ENCODE peak calls at places on chromosomes 16 and 17, in five cellular contexts. X, W, E, A and D are unnamed samples.

GRCh38 chr17:49986396-49987289 is 8.4 kb downstream of the DLX3 start:
- DNase-seq in X (no peak), W (no peak), E (no peak), A (no peak), D (peak; percentile 23)

GRCh38 chr16:3182608-3183444 is 5.2 kb upstream of the OR1F1 start:
- DNase-seq in X (peak; percentile 90), W (peak; percentile 65), E (peak; percentile 55), A (peak; percentile 99), D (peak; percentile 84)

GRCh38 chr17:65332779-65333178 is 195.6 kb downstream of the RGS9 start:
- DNase-seq in X (no peak), W (no peak), E (no peak), A (no peak), D (no peak)

GRCh38 chr16:22098538-22099255 is 6.4 kb downstream of the VWA3A start:
- DNase-seq in X (peak; percentile 84), W (peak; percentile 64), E (peak; percentile 44), A (no peak), D (no peak)

GRCh38 chr17:35871415-35871814 is 2.7 kb upstream of the HEATR9 start:
- DNase-seq in X (peak; percentile 70), W (no peak), E (no peak), A (no peak), D (peak; percentile 69)

GRCh38 chr17:65941500-65941899 is 250.4 kb downstream of the CEP112 start:
- DNase-seq in X (no peak), W (peak; percentile 1), E (no peak), A (no peak), D (no peak)

GRCh38 chr17:65936013-65936412 is 255.9 kb downstream of the CEP112 start:
- DNase-seq in X (no peak), W (peak; percentile 11), E (peak; percentile 65), A (no peak), D (no peak)

GRCh38 chr17:29059281-29059680 is 16.3 kb downstream of the PIPOX start:
- DNase-seq in X (no peak), W (peak; percentile 73), E (peak; percentile 77), A (no peak), D (no peak)

GRCh38 chr16:27723711-27724490 is 174.0 kb downstream of the KATNIP start:
- DNase-seq in X (no peak), W (no peak), E (no peak), A (no peak), D (no peak)

GRCh38 chr17:44213403-44214229 is 5.9 kb downstream of the UBTF start:
- DNase-seq in X (no peak), W (no peak), E (no peak), A (no peak), D (no peak)

GRCh38 chr17:81365601-81366585 is 29.4 kb upstream of the BAHCC1 start:
- DNase-seq in X (no peak), W (no peak), E (peak; percentile 81), A (no peak), D (peak; percentile 29)

GRCh38 chr17:72514321-72514861 is 393.6 kb downstream of the SOX9 start:
- DNase-seq in X (no peak), W (no peak), E (no peak), A (no peak), D (no peak)

GRCh38 chr16:29151317-29151716 is 166.5 kb downstream of the LAT start:
- DNase-seq in X (no peak), W (no peak), E (no peak), A (no peak), D (no peak)

GRCh38 chr17:50564916-50565315 is 4.4 kb downstream of the CACNA1G start:
- DNase-seq in X (peak; percentile 45), W (peak; percentile 59), E (peak; percentile 56), A (no peak), D (no peak)

GRCh38 chr17:16178836-16179235 is 36.5 kb downstream of the NCOR1 start:
- DNase-seq in X (no peak), W (no peak), E (peak; percentile 56), A (no peak), D (no peak)

GRCh38 chr17:7613769-7614421 is 802 bp downstream of the FXR2 start:
- DNase-seq in X (peak; percentile 43), W (peak; percentile 63), E (peak; percentile 50), A (no peak), D (no peak)

GRCh38 chr17:28145348-28145747 is 102.9 kb downstream of the NLK start:
- DNase-seq in X (peak; percentile 10), W (peak; percentile 22), E (peak; percentile 29), A (no peak), D (no peak)

GRCh38 chr17:65334391-65334790 is 197.2 kb downstream of the RGS9 start:
- DNase-seq in X (no peak), W (no peak), E (no peak), A (no peak), D (no peak)

GRCh38 chr17:8057691-8058114 is 18.8 kb downstream of the ALOX15B start:
- DNase-seq in X (peak; percentile 90), W (peak; percentile 85), E (peak; percentile 75), A (peak; percentile 56), D (peak; percentile 84)

DNA sequence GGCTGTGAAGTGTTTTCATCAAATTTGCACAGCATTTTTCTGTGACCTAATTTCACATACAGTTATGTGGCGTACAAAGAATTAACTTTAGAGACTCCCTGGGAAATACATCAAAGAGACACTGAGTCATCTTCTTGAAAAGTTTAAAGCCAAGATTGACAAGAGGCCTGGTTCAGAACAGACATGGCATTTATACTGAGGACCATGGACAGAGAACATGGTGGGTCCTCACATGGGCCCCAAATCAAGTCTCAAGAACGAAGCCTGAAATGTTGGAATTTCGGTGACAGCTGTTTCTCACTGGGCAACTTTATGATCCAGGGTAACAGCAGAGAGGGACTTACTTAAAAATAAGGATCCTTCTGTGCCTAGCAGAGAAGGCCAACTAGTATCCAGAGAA is 311.5 kb upstream of the KCNJ16 start:
- DNase-seq in X (peak; percentile 59), W (peak; percentile 61), E (peak; percentile 54), A (no peak), D (no peak)
- H3K9ac ChIP-seq in X (no peak overlapping the region), W (peak overlapping the region; percentile 26), E (no peak overlapping the region), A (no peak overlapping the region), D (no peak overlapping the region)

DNA sequence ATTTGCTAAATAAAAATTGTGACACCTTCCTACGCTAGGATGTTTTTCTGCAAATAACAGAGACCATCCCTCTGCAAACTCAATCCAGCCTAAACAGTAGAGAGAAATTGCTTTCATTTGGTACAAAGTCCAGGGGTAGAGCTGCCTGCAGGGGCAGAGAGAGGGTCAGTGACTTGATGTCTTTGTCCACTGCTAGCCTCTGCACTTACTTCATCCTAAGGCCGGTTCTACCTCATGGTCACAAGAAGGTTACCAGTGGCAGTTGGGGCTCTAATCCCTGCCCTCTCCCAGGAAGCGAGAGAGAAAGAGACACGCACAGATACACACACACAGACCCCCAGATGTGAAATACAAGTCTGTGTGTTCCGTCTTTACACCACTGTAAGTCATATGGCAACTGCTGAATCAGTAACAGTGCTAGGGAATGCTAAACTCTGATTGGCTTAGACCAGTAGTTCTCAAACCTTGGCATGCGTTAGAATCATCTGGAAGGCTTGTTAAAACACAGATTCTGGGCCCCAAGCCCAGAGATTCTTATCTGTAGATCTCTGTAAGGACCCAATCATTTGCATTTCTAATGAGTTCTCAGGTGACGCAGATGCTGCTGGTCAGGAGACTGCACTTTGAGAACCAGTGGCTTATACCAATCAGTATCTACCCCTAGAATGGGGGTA is 13.1 kb upstream of the LPCAT2 start:
- DNase-seq in X (no peak), W (no peak), E (peak; percentile 85), A (no peak), D (peak; percentile 17)
- H2BK5ac ChIP-seq in X (no peak overlapping the region), W (no peak overlapping the region), E (no peak overlapping the region), A (no peak overlapping the region), D (no peak overlapping the region)

GRCh38 chr16:1073262-1073558 is 663 bp downstream of the SSTR5 start:
- DNase-seq in X (no peak), W (no peak), E (no peak), A (no peak), D (no peak)
- H3K27ac ChIP-seq in X (no peak overlapping the region), W (no peak overlapping the region), E (no peak overlapping the region), A (no peak overlapping the region), D (no peak overlapping the region)

GRCh38 chr16:69087161-69087581 is 18.3 kb upstream of the HAS3 start:
- DNase-seq in X (no peak), W (no peak), E (no peak), A (no peak), D (no peak)

GRCh38 chr16:69093974-69094373 is 11.5 kb upstream of the HAS3 start:
- DNase-seq in X (no peak), W (no peak), E (no peak), A (no peak), D (no peak)

GRCh38 chr16:69088684-69089083 is 16.8 kb upstream of the HAS3 start:
- DNase-seq in X (no peak), W (no peak), E (no peak), A (no peak), D (no peak)

GRCh38 chr16:69085032-69085695 is 20.3 kb upstream of the HAS3 start:
- DNase-seq in X (no peak), W (no peak), E (no peak), A (no peak), D (no peak)

GRCh38 chr16:69089091-69089912 is 16.2 kb upstream of the HAS3 start:
- DNase-seq in X (peak; percentile 66), W (no peak), E (peak; percentile 53), A (no peak), D (peak; percentile 66)
- H3K9ac ChIP-seq in X (peak overlapping the region; percentile 38), W (no peak overlapping the region), E (no peak overlapping the region), A (no peak overlapping the region), D (no peak overlapping the region)

GRCh38 chr17:4479982-4480751 is 18.5 kb upstream of the SPNS2 start:
- DNase-seq in X (no peak), W (no peak), E (no peak), A (no peak), D (no peak)

GRCh38 chr17:4482338-4483011 is 16.2 kb upstream of the SPNS2 start:
- DNase-seq in X (no peak), W (no peak), E (no peak), A (no peak), D (no peak)

GRCh38 chr17:4480929-4481898 is 17.5 kb upstream of the SPNS2 start:
- DNase-seq in X (no peak), W (no peak), E (no peak), A (no peak), D (no peak)

GRCh38 chr17:4485676-4486646 is 12.7 kb upstream of the SPNS2 start:
- DNase-seq in X (no peak), W (no peak), E (no peak), A (no peak), D (no peak)

DNA sequence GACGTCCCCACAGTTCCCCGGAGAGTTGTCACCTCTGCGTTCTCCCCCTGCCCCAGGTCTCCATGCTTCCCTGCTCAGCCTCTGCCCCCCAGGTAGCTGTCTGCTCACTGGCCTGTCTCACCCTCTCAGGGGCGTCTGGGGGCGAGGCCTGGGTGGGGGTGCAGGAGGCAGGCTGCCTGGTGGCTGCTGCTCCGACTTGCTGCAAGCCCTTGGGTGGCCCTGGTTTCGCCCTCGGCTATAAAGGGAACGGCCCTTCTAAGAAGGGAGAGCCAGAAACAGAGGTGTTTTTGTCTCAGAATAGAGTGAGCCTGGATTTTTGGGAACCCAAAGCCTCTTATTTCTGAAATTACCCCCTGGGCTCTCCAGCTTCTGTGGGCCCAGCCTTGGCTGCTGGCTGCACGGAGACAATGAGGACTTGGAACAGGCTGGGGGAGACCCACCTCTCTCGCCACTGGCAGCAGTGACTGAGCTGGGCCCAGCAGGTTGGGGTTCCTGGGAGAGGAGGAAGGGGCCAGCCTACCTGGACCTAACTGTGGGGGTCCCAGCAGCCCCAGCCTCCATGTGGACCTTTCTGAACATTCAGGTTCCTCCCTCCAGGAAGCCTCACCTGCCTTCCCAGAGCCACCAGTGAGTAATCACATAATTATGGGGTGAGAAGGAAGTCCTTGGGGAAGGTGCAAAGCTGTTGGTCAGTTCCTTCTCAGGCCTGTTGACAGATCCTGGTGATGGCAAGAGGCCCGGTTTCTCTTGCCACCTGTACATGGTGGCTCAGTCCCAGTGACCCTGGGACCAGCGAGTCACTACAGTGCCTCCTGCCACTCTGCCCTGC is 15.5 kb upstream of the SPNS2 start:
- DNase-seq in X (peak; percentile 92), W (no peak), E (no peak), A (no peak), D (no peak)
- H2BK5ac ChIP-seq in X (no peak overlapping the region), W (peak overlapping the region; percentile 11), E (no peak overlapping the region), A (no peak overlapping the region), D (no peak overlapping the region)